ENCODE peak calls at places on chromosomes 5 and 9, in seven cellular contexts. H, K, W, P, E, D and U are unnamed samples.

GRCh38 chr5:142128675-142129208 is 20.2 kb downstream of the NDFIP1 start:
- DNase-seq in K (no peak), E (no peak), W (no peak), P (no peak), D (no peak), H (no peak), U (no peak)

GRCh38 chr9:24824607-24825006 is 278.9 kb upstream of the IZUMO3 start:
- DNase-seq in K (no peak), D (no peak), W (no peak), H (no peak), E (no peak), P (no peak), U (no peak)

GRCh38 chr9:73011346-73011745 is 58.5 kb upstream of the ALDH1A1 start:
- DNase-seq in E (no peak), P (no peak), W (no peak), K (peak), H (no peak), D (no peak), U (no peak)

GRCh38 chr5:135577421-135577820 is 1.4 kb downstream of the CXCL14 start:
- DNase-seq in K (no peak), E (no peak), D (no peak), H (no peak), W (no peak), P (no peak), U (no peak)

GRCh38 chr5:122999947-123000563 is 36.5 kb downstream of the PPIC start:
- DNase-seq in D (peak), W (peak), E (no peak), P (peak), K (peak), H (peak), U (peak)

GRCh38 chr9:99368341-99369326 is 146.6 kb downstream of the SEC61B start:
- DNase-seq in H (peak), D (peak), E (peak), W (peak), P (peak), K (peak), U (no peak)

GRCh38 chr5:133292300-133292699 is 240.5 kb downstream of the HSPA4 start:
- DNase-seq in E (no peak), D (no peak), H (no peak), K (peak), W (no peak), P (no peak), U (peak)

GRCh38 chr9:25453876-25454275 is 224.4 kb downstream of the TUSC1 start:
- DNase-seq in P (peak), H (no peak), K (no peak), E (no peak), W (no peak), D (no peak), U (no peak)

GRCh38 chr9:134289241-134289875 is 36.9 kb upstream of the RXRA start:
- DNase-seq in W (no peak), P (no peak), E (no peak), H (no peak), D (no peak), K (no peak), U (no peak)

GRCh38 chr9:123005964-123006363 is 27.5 kb upstream of the GPR21 start:
- DNase-seq in P (no peak), E (no peak), D (no peak), H (no peak), K (peak), W (no peak), U (no peak)

GRCh38 chr9:127126981-127127380 is 4.5 kb upstream of the ANGPTL2 start:
- DNase-seq in P (no peak), H (no peak), E (no peak), W (no peak), D (no peak), K (no peak), U (no peak)

GRCh38 chr9:134659688-134660131 is 18.1 kb downstream of the COL5A1 start:
- DNase-seq in D (no peak), W (no peak), H (no peak), K (no peak), P (no peak), E (no peak), U (no peak)

GRCh38 chr5:87912419-87912818 is 356.2 kb downstream of the TMEM161B start:
- DNase-seq in D (no peak), P (no peak), W (no peak), K (peak), E (no peak), H (no peak), U (no peak)

GRCh38 chr5:167294861-167295685 is 996.4 kb upstream of the WWC1 start:
- DNase-seq in D (no peak), P (peak), E (no peak), H (no peak), W (no peak), K (peak), U (peak)

GRCh38 chr9:78261403-78262001 is 25.6 kb downstream of the CEP78 start:
- DNase-seq in W (peak), K (peak), E (no peak), P (no peak), D (peak), H (no peak), U (no peak)
- TF ChIP-seq CTCF in W (peak), K (no peak), E (peak), P (peak), D (peak), H (peak), U (no peak)

DNA sequence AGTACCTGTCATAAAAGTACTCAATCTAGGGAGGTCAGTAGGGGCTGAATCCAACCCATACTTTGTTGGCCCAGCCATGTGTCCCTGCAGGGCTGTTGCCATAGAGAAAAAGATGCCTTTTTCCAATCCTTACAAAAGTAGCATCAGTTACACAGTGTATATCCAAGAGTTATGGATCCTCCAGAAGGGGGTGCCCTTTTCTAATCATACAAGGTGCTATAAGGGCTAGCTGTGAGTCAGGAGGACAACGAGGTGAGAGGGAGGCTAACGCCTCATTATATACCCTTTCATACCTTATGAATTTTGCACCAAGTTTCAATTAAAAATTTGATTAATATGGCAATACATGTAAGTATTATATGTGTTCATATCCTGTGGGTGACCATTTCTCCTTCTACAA is 4.8 kb downstream of the KIAA0825 start:
- DNase-seq in K (peak), E (no peak), D (peak), P (no peak), H (no peak), W (peak), U (peak)
- TF ChIP-seq CTCF in K (no peak), E (no peak), D (peak), P (peak), H (no peak), W (peak), U (peak)

DNA sequence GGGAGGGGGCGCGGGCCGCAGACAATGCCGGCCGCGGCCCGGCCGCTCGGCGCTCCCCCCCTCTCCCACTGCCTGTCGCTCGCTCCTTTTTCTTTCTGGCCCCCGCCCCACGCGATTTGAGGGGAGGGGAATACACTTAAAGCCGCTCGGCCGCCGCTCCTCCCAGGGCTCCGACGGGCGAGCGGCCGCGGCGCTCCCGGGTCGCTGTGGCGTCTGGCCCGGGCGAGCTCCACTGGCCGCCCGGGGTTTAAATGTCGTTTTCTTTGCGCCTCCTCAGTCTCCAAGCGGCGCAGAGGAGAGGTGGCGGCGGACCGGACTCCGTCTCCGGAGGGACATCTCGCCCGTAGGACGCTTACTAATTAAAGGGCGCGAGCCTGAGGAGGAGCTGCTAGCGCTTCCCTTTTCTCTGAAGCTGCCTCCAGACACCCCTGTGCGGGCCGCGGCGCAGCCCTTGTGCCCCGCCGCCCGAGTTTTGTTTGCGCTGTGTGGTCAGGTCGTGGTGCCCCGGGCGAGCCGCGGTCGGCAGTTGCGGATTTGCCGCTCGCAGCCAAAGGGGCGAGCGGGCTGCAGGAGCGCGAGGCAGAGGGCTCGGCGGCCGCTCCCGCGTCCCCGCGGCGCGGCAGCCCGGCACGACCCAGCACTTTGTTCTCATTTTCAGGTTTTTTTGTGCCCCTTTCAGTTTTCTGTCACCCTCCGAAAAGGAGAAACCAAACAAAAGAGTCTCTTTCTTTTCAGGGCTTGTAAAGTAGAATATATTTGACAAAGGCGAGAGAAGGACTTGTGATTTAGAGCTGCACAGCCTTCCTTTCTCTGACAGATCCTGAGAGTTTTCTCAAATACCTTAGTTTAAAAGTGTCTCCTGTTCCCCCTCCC is 1.5 kb downstream of the ZSWIM6 start:
- DNase-seq in W (peak), P (peak), E (peak), D (peak), K (peak), H (peak), U (peak)
- TF ChIP-seq CTCF in W (no peak), P (no peak), E (no peak), D (no peak), K (no peak), H (no peak), U (no peak)

DNA sequence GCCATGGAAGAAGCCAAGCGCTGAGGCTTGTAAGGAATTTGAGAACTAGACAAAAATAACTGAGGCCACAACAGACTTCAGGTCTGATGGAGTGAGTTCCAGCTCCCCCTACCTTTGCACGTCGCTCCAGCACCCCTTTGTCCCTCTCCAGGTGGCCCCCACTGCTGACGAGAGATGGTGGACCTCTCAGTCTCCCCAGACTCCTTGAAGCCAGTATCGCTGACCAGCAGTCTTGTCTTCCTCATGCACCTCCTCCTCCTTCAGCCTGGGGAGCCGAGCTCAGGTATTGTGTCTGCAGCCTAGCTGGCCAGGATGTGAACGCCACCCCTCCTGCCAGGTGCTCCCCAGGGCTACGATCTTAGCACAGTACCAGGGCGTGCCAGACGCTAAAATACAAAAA is 5.2 kb downstream of the BTNL9 start:
- DNase-seq in P (no peak), D (no peak), W (peak), K (no peak), H (no peak), E (no peak), U (no peak)
- TF ChIP-seq CTCF in P (no peak), D (no peak), W (no peak), K (no peak), H (no peak), E (no peak), U (no peak)

DNA sequence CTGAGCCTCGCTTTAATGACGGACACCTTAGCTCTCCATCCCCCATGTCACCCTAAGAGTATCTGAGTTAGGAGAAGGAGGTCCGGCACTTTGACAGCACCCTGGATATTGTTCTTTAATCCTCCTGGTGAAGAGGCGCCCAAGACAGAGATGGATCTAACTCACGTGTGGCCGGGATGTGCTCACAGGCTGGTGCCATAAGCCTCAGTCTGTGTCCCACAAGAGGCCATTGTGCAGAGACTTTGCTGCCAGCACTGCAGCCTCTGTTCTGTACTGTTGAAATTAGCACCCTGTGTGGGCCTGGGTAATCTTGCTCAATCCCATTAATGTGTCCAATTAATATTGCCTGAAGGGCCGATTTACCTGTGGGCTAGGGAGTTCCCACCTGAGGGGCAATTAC is 37.7 kb downstream of the NXNL2 start:
- DNase-seq in E (no peak), P (no peak), K (no peak), H (no peak), W (no peak), D (no peak), U (no peak)
- TF ChIP-seq CTCF in E (no peak), P (no peak), K (no peak), H (no peak), W (no peak), D (no peak), U (no peak)

GRCh38 chr5:153598099-153598498 is 107.6 kb downstream of the GRIA1 start:
- DNase-seq in P (no peak), W (peak), H (no peak), K (no peak), D (no peak), E (no peak), U (no peak)

GRCh38 chr5:153592081-153592480 is 101.6 kb downstream of the GRIA1 start:
- DNase-seq in W (no peak), P (no peak), H (no peak), E (no peak), K (no peak), D (no peak), U (no peak)

GRCh38 chr5:153594785-153595184 is 104.3 kb downstream of the GRIA1 start:
- DNase-seq in K (no peak), P (no peak), E (no peak), D (no peak), W (no peak), H (no peak), U (no peak)
- TF ChIP-seq CTCF in K (no peak), P (no peak), E (no peak), D (no peak), W (no peak), H (no peak), U (no peak)

GRCh38 chr5:177089825-177090641 is 3.3 kb downstream of the FGFR4 start:
- DNase-seq in H (no peak), P (peak), K (no peak), W (no peak), D (no peak), E (no peak), U (no peak)
- TF ChIP-seq CTCF in H (no peak), P (no peak), K (no peak), W (no peak), D (no peak), E (no peak), U (no peak)

GRCh38 chr9:110173322-110173642 is 34.7 kb downstream of the C9orf152 start:
- DNase-seq in D (no peak), P (no peak), H (no peak), E (no peak), W (no peak), K (no peak), U (no peak)
- TF ChIP-seq CTCF in D (no peak), P (no peak), H (no peak), E (no peak), W (no peak), K (no peak), U (no peak)